ENCODE peak calls at places on chromosomes 5 and 9, in ten cellular contexts. One of them, this sample, is unnamed.
A peak's percentile ranks its signal among the peaks of the same experiment; 100 is the strongest.

GRCh38 chr5:74285876-74286275 is 354.7 kb downstream of the ENC1 start:
- DNase-seq in body of pancreas: no peak
- DNase-seq in right lobe of liver: no peak
- DNase-seq in lung: no peak
- DNase-seq in GM12865: no peak
- DNase-seq in IMR-90: no peak
- DNase-seq in natural killer cell: no peak
- DNase-seq in endothelial cell: no peak
- DNase-seq in ascending aorta: no peak
- DNase-seq in CD4-positive, alpha-beta T cell: no peak
- DNase-seq in this sample: no peak

GRCh38 chr5:117713585-117714198 is 1139.1 kb upstream of the SEMA6A start:
- DNase-seq in body of pancreas: no peak
- DNase-seq in right lobe of liver: no peak
- DNase-seq in lung: no peak
- DNase-seq in GM12865: no peak
- DNase-seq in IMR-90: no peak
- DNase-seq in natural killer cell: no peak
- DNase-seq in endothelial cell: peak; percentile 6
- DNase-seq in ascending aorta: no peak
- DNase-seq in CD4-positive, alpha-beta T cell: no peak
- DNase-seq in this sample: no peak

GRCh38 chr5:54959673-54960418 is 25.5 kb downstream of the ESM1 start:
- DNase-seq in body of pancreas: no peak
- DNase-seq in right lobe of liver: no peak
- DNase-seq in lung: no peak
- DNase-seq in GM12865: peak; percentile 25
- DNase-seq in IMR-90: no peak
- DNase-seq in natural killer cell: no peak
- DNase-seq in endothelial cell: peak; percentile 35
- DNase-seq in ascending aorta: no peak
- DNase-seq in CD4-positive, alpha-beta T cell: no peak
- DNase-seq in this sample: no peak

GRCh38 chr9:33025572-33026347 is 687 bp downstream of the DNAJA1 start:
- DNase-seq in body of pancreas: peak; percentile 74
- DNase-seq in right lobe of liver: peak; percentile 80
- DNase-seq in lung: peak; percentile 62
- DNase-seq in GM12865: peak; percentile 78
- DNase-seq in IMR-90: peak; percentile 32
- DNase-seq in natural killer cell: peak; percentile 74
- DNase-seq in endothelial cell: peak; percentile 80
- DNase-seq in ascending aorta: no peak
- DNase-seq in CD4-positive, alpha-beta T cell: peak; percentile 60
- DNase-seq in this sample: no peak

GRCh38 chr5:95070866-95071265 is 214.0 kb downstream of the MCTP1 start:
- DNase-seq in body of pancreas: no peak
- DNase-seq in right lobe of liver: no peak
- DNase-seq in lung: no peak
- DNase-seq in GM12865: no peak
- DNase-seq in IMR-90: no peak
- DNase-seq in natural killer cell: no peak
- DNase-seq in endothelial cell: no peak
- DNase-seq in ascending aorta: no peak
- DNase-seq in CD4-positive, alpha-beta T cell: no peak
- DNase-seq in this sample: no peak

GRCh38 chr5:9034671-9035070 is 511.2 kb downstream of the SEMA5A start:
- DNase-seq in body of pancreas: no peak
- DNase-seq in right lobe of liver: no peak
- DNase-seq in lung: no peak
- DNase-seq in GM12865: no peak
- DNase-seq in IMR-90: peak; percentile 90
- DNase-seq in natural killer cell: no peak
- DNase-seq in endothelial cell: no peak
- DNase-seq in ascending aorta: no peak
- DNase-seq in CD4-positive, alpha-beta T cell: no peak
- DNase-seq in this sample: no peak

GRCh38 chr5:172504736-172505402 is 50.5 kb upstream of the SH3PXD2B start:
- DNase-seq in body of pancreas: peak; percentile 26
- DNase-seq in right lobe of liver: no peak
- DNase-seq in lung: peak; percentile 28
- DNase-seq in GM12865: no peak
- DNase-seq in IMR-90: no peak
- DNase-seq in natural killer cell: no peak
- DNase-seq in endothelial cell: no peak
- DNase-seq in ascending aorta: no peak
- DNase-seq in CD4-positive, alpha-beta T cell: no peak
- DNase-seq in this sample: no peak

GRCh38 chr5:53560028-53560427 is 411 bp upstream of the NDUFS4 start:
- DNase-seq in body of pancreas: no peak
- DNase-seq in right lobe of liver: no peak
- DNase-seq in lung: no peak
- DNase-seq in GM12865: no peak
- DNase-seq in IMR-90: no peak
- DNase-seq in natural killer cell: no peak
- DNase-seq in endothelial cell: no peak
- DNase-seq in ascending aorta: no peak
- DNase-seq in CD4-positive, alpha-beta T cell: no peak
- DNase-seq in this sample: no peak

GRCh38 chr5:169548315-169548714 is 35.3 kb upstream of the SPDL1 start:
- DNase-seq in body of pancreas: no peak
- DNase-seq in right lobe of liver: no peak
- DNase-seq in lung: no peak
- DNase-seq in GM12865: peak; percentile 3
- DNase-seq in IMR-90: peak; percentile 24
- DNase-seq in natural killer cell: no peak
- DNase-seq in endothelial cell: no peak
- DNase-seq in ascending aorta: no peak
- DNase-seq in CD4-positive, alpha-beta T cell: no peak
- DNase-seq in this sample: peak; percentile 45

DNA sequence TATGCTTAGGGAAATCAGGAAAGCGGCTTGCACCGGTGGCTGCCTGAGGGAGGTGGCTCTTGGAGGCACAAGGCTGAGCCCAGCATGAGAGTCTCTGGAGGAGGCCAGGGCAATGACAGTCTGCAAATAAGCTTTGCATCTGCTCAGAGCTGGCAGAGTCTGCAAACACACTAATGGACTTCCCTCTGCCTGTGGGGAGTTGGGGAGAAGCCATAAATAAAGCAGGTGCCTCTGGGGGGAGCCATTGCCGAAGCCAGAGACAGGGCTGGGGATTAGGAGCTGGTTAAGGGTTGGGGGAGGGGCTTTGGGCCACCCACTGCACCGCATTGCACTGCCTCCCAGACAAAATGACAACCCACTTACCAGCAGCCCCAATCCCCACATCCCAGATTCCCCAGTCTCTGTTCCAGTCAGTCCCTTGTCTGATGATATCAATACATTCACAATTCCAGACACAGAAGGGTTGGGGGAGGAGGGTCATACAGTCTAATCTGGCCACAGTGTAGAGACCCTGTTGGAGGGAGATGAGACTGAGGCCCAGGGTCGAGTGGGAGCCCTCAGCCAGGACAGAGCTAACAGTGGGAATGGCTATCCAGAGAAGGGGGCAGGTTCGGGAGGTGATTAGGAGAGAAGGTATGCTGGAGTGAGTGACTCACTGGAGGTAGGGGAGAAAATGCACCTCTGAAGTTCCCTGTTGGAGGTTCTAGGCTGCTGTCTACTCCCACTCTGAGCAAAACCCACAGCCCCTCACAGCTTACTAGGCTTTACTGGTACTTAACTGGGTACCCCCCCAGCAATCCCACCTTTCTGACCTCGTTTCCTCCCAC is 53.7 kb downstream of the PAX5 start:
- DNase-seq in body of pancreas: no peak
- DNase-seq in right lobe of liver: no peak
- DNase-seq in lung: no peak
- DNase-seq in GM12865: peak; percentile 42
- DNase-seq in IMR-90: no peak
- DNase-seq in natural killer cell: no peak
- DNase-seq in endothelial cell: no peak
- DNase-seq in ascending aorta: no peak
- DNase-seq in CD4-positive, alpha-beta T cell: no peak
- DNase-seq in this sample: no peak
- TF ChIP-seq CTCF in body of pancreas: no peak
- TF ChIP-seq CTCF in right lobe of liver: no peak
- TF ChIP-seq CTCF in lung: no peak
- TF ChIP-seq CTCF in GM12865: peak; percentile 22
- TF ChIP-seq CTCF in IMR-90: no peak
- TF ChIP-seq CTCF in natural killer cell: no peak
- TF ChIP-seq CTCF in endothelial cell: no peak
- TF ChIP-seq CTCF in ascending aorta: no peak
- TF ChIP-seq CTCF in CD4-positive, alpha-beta T cell: no peak
- TF ChIP-seq CTCF in this sample: no peak

GRCh38 chr9:126773004-126773607 is 31.7 kb upstream of the ZBTB43 start:
- DNase-seq in body of pancreas: no peak
- DNase-seq in right lobe of liver: no peak
- DNase-seq in lung: no peak
- DNase-seq in GM12865: peak; percentile 30
- DNase-seq in IMR-90: peak; percentile 16
- DNase-seq in natural killer cell: no peak
- DNase-seq in endothelial cell: peak; percentile 40
- DNase-seq in ascending aorta: no peak
- DNase-seq in CD4-positive, alpha-beta T cell: no peak
- DNase-seq in this sample: no peak
- TF ChIP-seq CTCF in body of pancreas: no peak
- TF ChIP-seq CTCF in right lobe of liver: peak; percentile 43
- TF ChIP-seq CTCF in lung: no peak
- TF ChIP-seq CTCF in GM12865: peak; percentile 47
- TF ChIP-seq CTCF in IMR-90: peak; percentile 50
- TF ChIP-seq CTCF in natural killer cell: no peak
- TF ChIP-seq CTCF in endothelial cell: peak; percentile 67
- TF ChIP-seq CTCF in ascending aorta: no peak
- TF ChIP-seq CTCF in CD4-positive, alpha-beta T cell: peak; percentile 38
- TF ChIP-seq CTCF in this sample: peak; percentile 41

DNA sequence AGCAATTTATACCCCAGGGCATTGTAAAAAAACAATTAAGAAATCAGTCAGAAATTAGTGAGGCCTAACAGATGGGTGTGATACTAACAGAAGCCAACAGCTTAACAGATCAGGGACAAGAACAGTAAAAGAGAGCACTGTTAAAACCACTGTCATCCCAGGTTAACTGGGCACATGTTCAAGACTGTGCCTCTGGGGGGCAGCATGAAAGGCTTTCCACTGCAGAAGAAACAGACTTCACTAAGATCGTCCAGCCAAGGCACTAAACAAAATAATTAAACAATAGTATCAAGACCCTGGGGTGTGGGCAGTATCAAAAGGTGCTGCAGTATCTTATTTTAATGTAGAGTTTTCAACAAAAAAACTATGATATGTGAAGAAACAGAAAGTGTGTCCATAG is 43.5 kb downstream of the FBN2 start:
- DNase-seq in body of pancreas: no peak
- DNase-seq in right lobe of liver: no peak
- DNase-seq in lung: no peak
- DNase-seq in GM12865: peak; percentile 19
- DNase-seq in IMR-90: no peak
- DNase-seq in natural killer cell: no peak
- DNase-seq in endothelial cell: peak; percentile 15
- DNase-seq in ascending aorta: no peak
- DNase-seq in CD4-positive, alpha-beta T cell: no peak
- DNase-seq in this sample: no peak
- TF ChIP-seq CTCF in body of pancreas: no peak
- TF ChIP-seq CTCF in right lobe of liver: no peak
- TF ChIP-seq CTCF in lung: no peak
- TF ChIP-seq CTCF in GM12865: peak; percentile 9
- TF ChIP-seq CTCF in IMR-90: no peak
- TF ChIP-seq CTCF in natural killer cell: no peak
- TF ChIP-seq CTCF in endothelial cell: peak; percentile 18
- TF ChIP-seq CTCF in ascending aorta: no peak
- TF ChIP-seq CTCF in CD4-positive, alpha-beta T cell: no peak
- TF ChIP-seq CTCF in this sample: no peak

GRCh38 chr5:128682669-128683068 is 144.6 kb upstream of the FBN2 start:
- DNase-seq in body of pancreas: no peak
- DNase-seq in right lobe of liver: no peak
- DNase-seq in lung: no peak
- DNase-seq in GM12865: no peak
- DNase-seq in IMR-90: no peak
- DNase-seq in natural killer cell: no peak
- DNase-seq in endothelial cell: no peak
- DNase-seq in ascending aorta: no peak
- DNase-seq in CD4-positive, alpha-beta T cell: no peak
- DNase-seq in this sample: no peak
- TF ChIP-seq CTCF in body of pancreas: no peak
- TF ChIP-seq CTCF in right lobe of liver: no peak
- TF ChIP-seq CTCF in lung: no peak
- TF ChIP-seq CTCF in GM12865: no peak
- TF ChIP-seq CTCF in IMR-90: no peak
- TF ChIP-seq CTCF in natural killer cell: no peak
- TF ChIP-seq CTCF in endothelial cell: no peak
- TF ChIP-seq CTCF in ascending aorta: no peak
- TF ChIP-seq CTCF in CD4-positive, alpha-beta T cell: no peak
- TF ChIP-seq CTCF in this sample: no peak

DNA sequence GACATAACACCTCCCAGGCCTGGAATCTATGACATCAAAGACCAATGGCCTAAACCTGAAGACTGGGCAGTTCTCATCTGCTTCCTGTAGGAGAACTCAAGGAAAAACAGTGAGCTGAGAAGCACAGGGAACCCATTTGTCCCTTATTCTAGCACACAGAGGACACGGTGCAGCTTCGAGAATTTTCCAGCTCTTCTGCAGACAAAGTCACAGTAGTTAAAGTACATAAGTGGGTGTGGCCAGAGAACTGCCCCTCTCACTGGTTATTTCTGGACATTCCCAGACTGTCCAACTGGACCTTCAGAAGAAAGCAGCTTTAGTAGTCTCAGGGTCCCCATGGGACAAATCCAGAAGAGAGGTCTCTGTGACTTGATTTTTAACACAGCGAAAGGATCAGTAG is 114.6 kb downstream of the KLHL3 start:
- DNase-seq in body of pancreas: no peak
- DNase-seq in right lobe of liver: no peak
- DNase-seq in lung: no peak
- DNase-seq in GM12865: no peak
- DNase-seq in IMR-90: no peak
- DNase-seq in natural killer cell: no peak
- DNase-seq in endothelial cell: no peak
- DNase-seq in ascending aorta: no peak
- DNase-seq in CD4-positive, alpha-beta T cell: no peak
- DNase-seq in this sample: no peak
- TF ChIP-seq CTCF in body of pancreas: no peak
- TF ChIP-seq CTCF in right lobe of liver: no peak
- TF ChIP-seq CTCF in lung: no peak
- TF ChIP-seq CTCF in GM12865: no peak
- TF ChIP-seq CTCF in IMR-90: no peak
- TF ChIP-seq CTCF in natural killer cell: no peak
- TF ChIP-seq CTCF in endothelial cell: no peak
- TF ChIP-seq CTCF in ascending aorta: no peak
- TF ChIP-seq CTCF in CD4-positive, alpha-beta T cell: no peak
- TF ChIP-seq CTCF in this sample: no peak

GRCh38 chr5:155700333-155700732 is 626.6 kb upstream of the SGCD start:
- DNase-seq in body of pancreas: no peak
- DNase-seq in right lobe of liver: no peak
- DNase-seq in lung: no peak
- DNase-seq in GM12865: peak; percentile 5
- DNase-seq in IMR-90: no peak
- DNase-seq in natural killer cell: no peak
- DNase-seq in endothelial cell: peak; percentile 11
- DNase-seq in ascending aorta: no peak
- DNase-seq in CD4-positive, alpha-beta T cell: no peak
- DNase-seq in this sample: no peak
- TF ChIP-seq CTCF in body of pancreas: no peak
- TF ChIP-seq CTCF in right lobe of liver: no peak
- TF ChIP-seq CTCF in lung: no peak
- TF ChIP-seq CTCF in GM12865: peak; percentile 24
- TF ChIP-seq CTCF in IMR-90: peak; percentile 26
- TF ChIP-seq CTCF in natural killer cell: peak; percentile 39
- TF ChIP-seq CTCF in endothelial cell: peak; percentile 14
- TF ChIP-seq CTCF in ascending aorta: no peak
- TF ChIP-seq CTCF in CD4-positive, alpha-beta T cell: no peak
- TF ChIP-seq CTCF in this sample: peak; percentile 38

This sample was measured in AG09319.